ENCODE peak calls at places on chromosomes 12 and 14, in nine cellular contexts. W is T-helper 17 cell; J is EL; A is aorta; I is stimulated activated CD4-positive, alpha-beta T cell treated with anti-CD3 and anti-CD28 coated beads, Interleukin-15, amount 100 ng/mL, for 1 hour; P is effector memory CD8-positive, alpha-beta T cell; G is NT2/D1; N is fibroblast of lung; V is T-cell. U is an unnamed sample.

GRCh38 chr12:125247477-125247876 is 182.2 kb downstream of the AACS start:
- DNase-seq in W (no peak), J (no peak), A (no peak), I (no peak), P (no peak), G (no peak), N (no peak), V (no peak), U (no peak)

GRCh38 chr12:118377891-118378470 is 1.6 kb downstream of the SUDS3 start:
- DNase-seq in W (peak), J (peak), A (peak), I (peak), P (peak), G (no peak), N (peak), V (peak), U (peak)

GRCh38 chr14:73500360-73500759 is 9.6 kb downstream of the RIOX1 start:
- DNase-seq in W (no peak), J (no peak), A (no peak), I (no peak), P (no peak), G (no peak), N (no peak), V (no peak), U (no peak)

GRCh38 chr12:6912164-6912956 is 2.0 kb upstream of the ENO2 start:
- DNase-seq in W (no peak), J (no peak), A (peak), I (no peak), P (no peak), G (no peak), N (no peak), V (no peak), U (no peak)

GRCh38 chr12:113860950-113861349 is 105.2 kb downstream of the RBM19 start:
- DNase-seq in W (no peak), J (peak), A (no peak), I (no peak), P (no peak), G (no peak), N (peak), V (no peak), U (no peak)

GRCh38 chr14:34781242-34781641 is 66.8 kb upstream of the CFL2 start:
- DNase-seq in W (no peak), J (peak), A (no peak), I (no peak), P (no peak), G (no peak), N (peak), V (no peak), U (no peak)

GRCh38 chr14:89282191-89282590 is 134.8 kb downstream of the FOXN3 start:
- DNase-seq in W (no peak), J (no peak), A (no peak), I (no peak), P (no peak), G (no peak), N (no peak), V (no peak), U (no peak)

GRCh38 chr12:82912406-82912805 is 225.7 kb downstream of the TMTC2 start:
- DNase-seq in W (no peak), J (no peak), A (no peak), I (no peak), P (no peak), G (no peak), N (peak), V (no peak), U (no peak)

GRCh38 chr12:21806255-21806654 is 31.7 kb upstream of the KCNJ8 start:
- DNase-seq in W (no peak), J (no peak), A (no peak), I (no peak), P (no peak), G (no peak), N (no peak), V (no peak), U (no peak)

GRCh38 chr12:106585862-106586534 is 3.2 kb downstream of the RFX4 start:
- DNase-seq in W (no peak), J (no peak), A (no peak), I (no peak), P (no peak), G (no peak), N (no peak), V (no peak), U (no peak)

GRCh38 chr12:55142896-55143870 is 17.0 kb downstream of the OR9K2 start:
- DNase-seq in W (no peak), J (peak), A (no peak), I (no peak), P (peak), G (peak), N (peak), V (no peak), U (peak)

GRCh38 chr14:102928412-102929348 is 6.2 kb downstream of the AMN start:
- DNase-seq in W (peak), J (peak), A (peak), I (peak), P (peak), G (peak), N (peak), V (peak), U (no peak)

GRCh38 chr12:69062838-69063237 is 129.9 kb upstream of the CPM start:
- DNase-seq in W (no peak), J (no peak), A (no peak), I (no peak), P (no peak), G (no peak), N (no peak), V (no peak), U (no peak)

GRCh38 chr14:60184597-60185555 is 19.7 kb upstream of the DHRS7 start:
- DNase-seq in W (no peak), J (no peak), A (no peak), I (no peak), P (no peak), G (no peak), N (no peak), V (no peak), U (no peak)

GRCh38 chr14:56278383-56278782 is 160.2 kb downstream of the PELI2 start:
- DNase-seq in W (no peak), J (no peak), A (no peak), I (no peak), P (no peak), G (no peak), N (no peak), V (no peak), U (no peak)

GRCh38 chr12:24560867-24561266 is 388.0 kb downstream of the BCAT1 start:
- DNase-seq in W (no peak), J (no peak), A (peak), I (no peak), P (no peak), G (no peak), N (no peak), V (no peak), U (no peak)

GRCh38 chr12:113196996-113197395 is 11.5 kb downstream of the RITA1 start:
- DNase-seq in W (peak), J (peak), A (peak), I (no peak), P (peak), G (no peak), N (peak), V (peak), U (peak)

GRCh38 chr12:68037616-68038255 is 48.5 kb downstream of the IFNG-AS1 start:
- DNase-seq in W (no peak), J (no peak), A (no peak), I (no peak), P (no peak), G (no peak), N (no peak), V (no peak), U (no peak)

GRCh38 chr14:66568220-66568619 is 60.3 kb downstream of the GPHN start:
- DNase-seq in W (no peak), J (no peak), A (no peak), I (no peak), P (no peak), G (no peak), N (no peak), V (no peak), U (no peak)

GRCh38 chr12:124632510-124632909 is 65.1 kb upstream of the NCOR2 start:
- DNase-seq in W (no peak), J (no peak), A (no peak), I (no peak), P (no peak), G (no peak), N (peak), V (no peak), U (no peak)

GRCh38 chr12:31322651-31323248 is 3.2 kb downstream of the SINHCAF start:
- DNase-seq in W (no peak), J (peak), A (no peak), I (no peak), P (no peak), G (peak), N (peak), V (no peak), U (no peak)

GRCh38 chr12:93526786-93527428 is 45.6 kb upstream of the SOCS2 start:
- DNase-seq in W (no peak), J (peak), A (no peak), I (no peak), P (no peak), G (no peak), N (peak), V (no peak), U (no peak)

GRCh38 chr14:63006515-63006914 is 38.7 kb downstream of the KCNH5 start:
- DNase-seq in W (no peak), J (no peak), A (no peak), I (no peak), P (no peak), G (no peak), N (no peak), V (no peak), U (no peak)